ENCODE peak calls at places on chromosome 17, in four cellular contexts. H is RWPE1, W is kidney, G is aorta. K is an unnamed sample.
A peak's percentile ranks its signal among the peaks of the same experiment; 100 is the strongest.

GRCh38 chr17:44768505-44769142 is 9.8 kb downstream of the ADAM11 start:
- DNase-seq in W (no peak), G (no peak), H (no peak), K (no peak)

GRCh38 chr17:17119106-17119505 is 76.8 kb downstream of the MPRIP start:
- DNase-seq in W (peak; percentile 55), G (no peak), H (no peak), K (no peak)

GRCh38 chr17:43673516-43674323 is 12.0 kb upstream of the MEOX1 start:
- DNase-seq in W (no peak), H (peak; percentile 57), G (peak; percentile 79), K (no peak)

GRCh38 chr17:60311936-60312335 is 80.0 kb downstream of the USP32 start:
- DNase-seq in G (no peak), H (no peak), W (no peak), K (no peak)

GRCh38 chr17:3659541-3660111 is 8.8 kb downstream of the TAX1BP3 start:
- DNase-seq in G (peak; percentile 92), H (peak; percentile 60), W (peak; percentile 90), K (no peak)

GRCh38 chr17:29625037-29625750 is 2.5 kb upstream of the CORO6 start:
- DNase-seq in G (no peak), W (no peak), H (peak; percentile 61), K (no peak)

GRCh38 chr17:16444258-16444886 is 29.0 kb downstream of the TRPV2 start:
- DNase-seq in G (no peak), W (no peak), H (no peak), K (no peak)

GRCh38 chr17:74959826-74960738 is 12.5 kb downstream of the HID1 start:
- DNase-seq in H (peak; percentile 46), G (no peak), W (no peak), K (no peak)

GRCh38 chr17:28720247-28720996 is 637 bp downstream of the RPL23A start:
- DNase-seq in W (no peak), G (no peak), H (no peak), K (no peak)

GRCh38 chr17:4236456-4236855 is 27.3 kb downstream of the ANKFY1 start:
- DNase-seq in H (no peak), G (no peak), W (no peak), K (no peak)

GRCh38 chr17:39628655-39629493 is 2.1 kb downstream of the PPP1R1B start:
- DNase-seq in W (no peak), G (no peak), H (no peak), K (no peak)

GRCh38 chr17:61335105-61335844 is 64.4 kb upstream of the TBX2 start:
- DNase-seq in G (no peak), H (no peak), W (no peak), K (no peak)

GRCh38 chr17:46947236-46947635 is 24.3 kb downstream of the GOSR2 start:
- DNase-seq in G (no peak), W (peak; percentile 21), H (no peak), K (no peak)

GRCh38 chr17:70808596-70808995 is 639.3 kb downstream of the KCNJ2 start:
- DNase-seq in G (no peak), H (peak; percentile 3), W (no peak), K (no peak)

GRCh38 chr17:44355310-44355640 is 8.4 kb downstream of the FAM171A2 start:
- DNase-seq in H (no peak), G (peak; percentile 9), W (no peak), K (no peak)

GRCh38 chr17:56478836-56479447 is 114.6 kb upstream of the NOG start:
- DNase-seq in W (no peak), H (peak; percentile 10), G (no peak), K (no peak)

GRCh38 chr17:58755577-58756245 is at the start of gene PPM1E:
- DNase-seq in H (peak; percentile 63), W (peak; percentile 79), G (peak; percentile 50), K (no peak)

GRCh38 chr17:607341-608060 is 107.1 kb downstream of the VPS53 start:
- DNase-seq in H (no peak), W (no peak), G (no peak), K (no peak)

GRCh38 chr17:5683241-5683640 is 98.9 kb upstream of the NLRP1 start:
- DNase-seq in G (no peak), H (no peak), W (no peak), K (no peak)

GRCh38 chr17:5680766-5681165 is 96.5 kb upstream of the NLRP1 start:
- DNase-seq in H (no peak), G (no peak), W (no peak), K (no peak)

DNA sequence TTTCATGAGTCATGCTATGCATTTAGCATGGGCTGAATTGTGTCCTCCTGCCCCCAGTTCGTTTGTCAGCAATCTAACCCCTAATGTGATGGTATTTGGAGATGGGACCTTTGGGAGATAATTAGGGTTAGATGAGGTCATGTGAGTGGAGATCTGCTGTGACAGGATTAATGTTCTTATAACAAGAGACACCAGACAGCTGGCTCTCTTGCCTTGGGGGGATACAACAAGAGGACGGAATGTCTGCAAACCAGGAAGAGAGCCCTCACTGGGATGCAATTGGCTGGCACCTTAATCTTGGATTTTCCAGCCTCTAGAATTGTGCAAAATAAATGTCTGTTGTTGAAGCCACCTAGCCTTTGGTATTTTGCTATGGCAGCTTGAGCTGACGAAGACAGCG is 101.9 kb upstream of the NLRP1 start:
- DNase-seq in W (no peak), G (no peak), H (no peak), K (no peak)
- H3K27ac ChIP-seq in W (no peak overlapping the region), G (no peak overlapping the region), H (no peak overlapping the region), K (no peak overlapping the region)

GRCh38 chr17:78366109-78366848 is 6.4 kb upstream of the SOCS3 start:
- DNase-seq in G (no peak), W (peak; percentile 91), H (no peak), K (no peak)

GRCh38 chr17:78367193-78367592 is 7.3 kb upstream of the SOCS3 start:
- DNase-seq in G (no peak), W (no peak), H (no peak), K (no peak)

GRCh38 chr17:78368348-78368747 is 8.5 kb upstream of the SOCS3 start:
- DNase-seq in H (no peak), G (no peak), W (no peak), K (no peak)

GRCh38 chr17:78364436-78365281 is 4.8 kb upstream of the SOCS3 start:
- DNase-seq in W (no peak), G (no peak), H (no peak), K (no peak)

GRCh38 chr17:78365561-78366108 is 5.8 kb upstream of the SOCS3 start:
- DNase-seq in H (no peak), W (peak; percentile 92), G (no peak), K (no peak)
- H3K27ac ChIP-seq in H (no peak overlapping the region), W (peak overlapping the region; percentile 85), G (no peak overlapping the region), K (no peak overlapping the region)

GRCh38 chr17:50909765-50910661 is 43.9 kb upstream of the TOB1 start:
- DNase-seq in G (no peak), W (no peak), H (no peak), K (no peak)
- H3K27ac ChIP-seq in G (no peak overlapping the region), W (peak overlapping the region; percentile 74), H (peak overlapping the region; percentile 3), K (no peak overlapping the region)

GRCh38 chr17:81458628-81459027 is 54.0 kb downstream of the ACTG1 start:
- DNase-seq in W (no peak), H (no peak), G (no peak), K (no peak)

GRCh38 chr17:81456798-81457197 is 55.8 kb downstream of the ACTG1 start:
- DNase-seq in H (no peak), G (no peak), W (no peak), K (no peak)

GRCh38 chr17:81456091-81456490 is 56.5 kb downstream of the ACTG1 start:
- DNase-seq in G (no peak), H (no peak), W (no peak), K (no peak)

GRCh38 chr17:81457917-81458555 is 54.6 kb downstream of the ACTG1 start:
- DNase-seq in H (no peak), W (no peak), G (no peak), K (no peak)

DNA sequence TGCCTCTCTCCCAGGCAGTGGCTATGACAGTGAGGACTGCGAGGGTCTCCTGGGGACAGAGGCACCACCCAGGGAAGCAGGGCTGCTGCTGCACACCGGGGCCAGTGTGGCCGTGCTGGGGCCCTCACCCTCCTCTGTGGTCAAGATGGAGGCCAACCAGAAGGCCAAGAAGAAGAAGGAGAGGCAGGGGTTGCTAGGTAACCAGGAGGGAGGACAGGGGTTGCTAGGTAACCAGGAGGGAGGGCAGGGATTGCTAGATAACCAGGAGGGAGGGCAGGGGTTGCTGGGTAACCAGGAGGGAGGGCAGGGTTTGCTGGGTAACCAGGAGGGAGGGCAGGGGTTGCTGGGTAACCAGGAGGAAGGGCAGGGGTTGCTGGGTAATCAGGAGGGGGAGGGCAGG is 55.2 kb downstream of the ACTG1 start:
- DNase-seq in W (no peak), H (no peak), G (no peak), K (no peak)
- H3K27ac ChIP-seq in W (no peak overlapping the region), H (no peak overlapping the region), G (no peak overlapping the region), K (no peak overlapping the region)

GRCh38 chr17:67055811-67056745 is 11.7 kb downstream of the CACNG1 start:
- DNase-seq in W (no peak), G (no peak), H (no peak), K (no peak)
- H3K27ac ChIP-seq in W (no peak overlapping the region), G (no peak overlapping the region), H (no peak overlapping the region), K (no peak overlapping the region)

GRCh38 chr17:78432226-78432894 is 53.9 kb downstream of the PGS1 start:
- DNase-seq in W (no peak), H (no peak), G (no peak), K (no peak)
- H3K27ac ChIP-seq in W (no peak overlapping the region), H (no peak overlapping the region), G (no peak overlapping the region), K (no peak overlapping the region)

GRCh38 chr17:2594657-2595085 is 1.2 kb downstream of the PAFAH1B1 start:
- DNase-seq in W (no peak), H (no peak), G (no peak), K (no peak)

GRCh38 chr17:2592974-2593845 is at the start of gene PAFAH1B1:
- DNase-seq in H (peak; percentile 96), G (peak; percentile 94), W (peak; percentile 98), K (peak; percentile 24)

GRCh38 chr17:2593846-2594656 is 597 bp downstream of the PAFAH1B1 start:
- DNase-seq in G (peak; percentile 88), H (peak; percentile 80), W (peak; percentile 95), K (peak; percentile 18)

GRCh38 chr17:2595736-2596135 is 2.3 kb downstream of the PAFAH1B1 start:
- DNase-seq in G (no peak), H (no peak), W (no peak), K (no peak)

GRCh38 chr17:2595200-2595599 is 1.7 kb downstream of the PAFAH1B1 start:
- DNase-seq in G (no peak), W (no peak), H (no peak), K (no peak)
- H3K27ac ChIP-seq in G (no peak overlapping the region), W (peak overlapping the region; percentile 32), H (no peak overlapping the region), K (peak overlapping the region; percentile 95)

K was measured in epithelial cell of prostate.